ENCODE peak calls at places on chromosome 4, in five cellular contexts. A is A172, S is breast epithelium, Y is substantia nigra, R is occipital lobe. H is an unnamed sample.

GRCh38 chr4:80740375-80740774 is 290.1 kb upstream of the BMP3 start:
- DNase-seq in S (no peak), R (no peak), A (no peak), Y (no peak), H (no peak)

GRCh38 chr4:7361256-7361655 is 73.5 kb downstream of the PSAPL1 start:
- DNase-seq in R (no peak), A (no peak), S (no peak), Y (no peak), H (no peak)

GRCh38 chr4:123415977-123416376 is 19.4 kb downstream of the SPRY1 start:
- DNase-seq in A (peak; percentile 70), S (no peak), R (no peak), Y (no peak), H (no peak)

GRCh38 chr4:40749717-40750460 is at the start of gene NSUN7:
- DNase-seq in A (no peak), Y (no peak), R (no peak), S (peak; percentile 64), H (peak; percentile 40)

GRCh38 chr4:138978600-138978999 is 37.0 kb upstream of the NOCT start:
- DNase-seq in S (no peak), A (no peak), R (no peak), Y (no peak), H (no peak)

GRCh38 chr4:109303141-109303499 is 662 bp upstream of the COL25A1 start:
- DNase-seq in A (peak; percentile 39), R (no peak), Y (no peak), S (no peak), H (no peak)

GRCh38 chr4:38356686-38357085 is 307.3 kb upstream of the KLF3 start:
- DNase-seq in R (no peak), A (no peak), S (no peak), Y (no peak), H (no peak)

GRCh38 chr4:44638091-44638490 is 13.3 kb downstream of the YIPF7 start:
- DNase-seq in S (no peak), Y (no peak), R (no peak), A (no peak), H (no peak)

GRCh38 chr4:109134921-109135320 is 167.5 kb downstream of the COL25A1 start:
- DNase-seq in R (no peak), A (no peak), S (no peak), Y (no peak), H (no peak)

GRCh38 chr4:157300678-157301077 is 80.2 kb downstream of the GRIA2 start:
- DNase-seq in R (no peak), A (no peak), S (no peak), Y (no peak), H (no peak)

GRCh38 chr4:40307627-40308497 is 27.3 kb upstream of the CHRNA9 start:
- DNase-seq in A (no peak), Y (no peak), R (no peak), S (no peak), H (no peak)

GRCh38 chr4:176919631-176920030 is 126.9 kb upstream of the VEGFC start:
- DNase-seq in S (no peak), Y (no peak), A (no peak), R (no peak), H (no peak)

GRCh38 chr4:121698119-121698732 is 1.4 kb upstream of the ANXA5 start:
- DNase-seq in A (no peak), R (peak; percentile 42), Y (no peak), S (no peak), H (no peak)

GRCh38 chr4:108834787-108835384 is 72.0 kb upstream of the ETNPPL start:
- DNase-seq in S (no peak), R (no peak), Y (no peak), A (peak; percentile 46), H (no peak)

GRCh38 chr4:71553605-71554004 is 214.8 kb downstream of the SLC4A4 start:
- DNase-seq in S (no peak), R (no peak), A (peak; percentile 1), Y (no peak), H (no peak)

GRCh38 chr4:134027931-134028330 is 173.7 kb downstream of the PABPC4L start:
- DNase-seq in S (no peak), Y (no peak), R (no peak), A (peak; percentile 96), H (no peak)

GRCh38 chr4:81426770-81427604 is 44.7 kb downstream of the RASGEF1B start:
- DNase-seq in Y (no peak), S (no peak), A (no peak), R (no peak), H (no peak)

GRCh38 chr4:164989464-164989863 is 12.0 kb upstream of the TRIM61 start:
- DNase-seq in R (no peak), A (no peak), S (no peak), Y (no peak), H (no peak)

GRCh38 chr4:78210694-78211093 is 153.6 kb downstream of the FRAS1 start:
- DNase-seq in A (no peak), Y (no peak), S (no peak), R (no peak), H (no peak)

GRCh38 chr4:153364061-153364460 is 19.6 kb downstream of the MND1 start:
- DNase-seq in A (no peak), R (no peak), S (no peak), Y (no peak), H (no peak)

GRCh38 chr4:80393970-80394250 is 58.4 kb downstream of the CFAP299 start:
- DNase-seq in A (no peak), S (no peak), R (no peak), Y (no peak), H (no peak)

GRCh38 chr4:127686656-127687055 is 43.5 kb upstream of the SLC25A31 start:
- DNase-seq in S (no peak), R (no peak), A (peak; percentile 35), Y (no peak), H (no peak)

GRCh38 chr4:170090667-170091052 is 904 bp upstream of the AADAT start:
- DNase-seq in A (peak; percentile 8), R (no peak), S (no peak), Y (no peak), H (no peak)

GRCh38 chr4:152321923-152322322 is 214.0 kb downstream of the FBXW7 start:
- DNase-seq in Y (no peak), R (no peak), A (no peak), S (no peak), H (no peak)

GRCh38 chr4:63212075-63212474 is 1197.2 kb downstream of the TECRL start:
- DNase-seq in S (no peak), Y (no peak), R (no peak), A (peak; percentile 2), H (no peak)

GRCh38 chr4:51943221-51943620 is 76.9 kb downstream of the LRRC66 start:
- DNase-seq in S (no peak), Y (no peak), R (no peak), A (peak; percentile 52), H (no peak)

GRCh38 chr4:110128092-110128989 is 70.1 kb downstream of the ELOVL6 start:
- DNase-seq in R (no peak), Y (no peak), S (no peak), A (no peak), H (no peak)

GRCh38 chr4:66275381-66276060 is 605.2 kb upstream of the EPHA5 start:
- DNase-seq in R (no peak), S (no peak), A (no peak), Y (no peak), H (no peak)

GRCh38 chr4:166675411-166675810 is 558.9 kb downstream of the SPOCK3 start:
- DNase-seq in S (no peak), A (peak; percentile 82), R (no peak), Y (no peak), H (no peak)

GRCh38 chr4:120897981-120898719 is 24.4 kb downstream of the PRDM5 start:
- DNase-seq in R (no peak), Y (no peak), A (no peak), S (no peak), H (no peak)

GRCh38 chr4:150145090-150145949 is 67.1 kb downstream of the DCLK2 start:
- DNase-seq in S (no peak), A (peak; percentile 40), R (no peak), Y (no peak), H (no peak)

GRCh38 chr4:129278868-129279267 is 182.9 kb downstream of the C4orf33 start:
- DNase-seq in Y (no peak), S (no peak), A (no peak), R (no peak), H (no peak)

GRCh38 chr4:109754093-109754857 is 24.4 kb upstream of the PLA2G12A start:
- DNase-seq in A (no peak), R (no peak), S (no peak), Y (no peak), H (no peak)

GRCh38 chr4:79078339-79078738 is 139.1 kb upstream of the PAQR3 start:
- DNase-seq in R (no peak), Y (no peak), S (no peak), A (no peak), H (no peak)

GRCh38 chr4:103451341-103451740 is 253.2 kb upstream of the CENPE start:
- DNase-seq in Y (no peak), S (no peak), R (no peak), A (no peak), H (no peak)

H was measured in GM12891.